ENCODE peak calls at places on chromosomes 2 and 18, in seven cellular contexts. One of them, this sample, is unnamed. For H3K4me1, the result is how much of the 10 kb centered on the place peaks cover.

GRCh38 chr2:23386422-23387220 is 1.6 kb downstream of the KLHL29 start:
- DNase-seq in hepatocyte: peak
- DNase-seq in CD8-positive, alpha-beta T cell: no peak
- DNase-seq in tibial artery: peak
- DNase-seq in A549: peak
- DNase-seq in right atrium auricular region: no peak
- DNase-seq in MM.1S: no peak
- DNase-seq in this sample: no peak

GRCh38 chr18:6488956-6489355 is 74.2 kb upstream of the L3MBTL4 start:
- DNase-seq in CD8-positive, alpha-beta T cell: no peak
- DNase-seq in right atrium auricular region: no peak
- DNase-seq in MM.1S: no peak
- DNase-seq in tibial artery: no peak
- DNase-seq in A549: no peak
- DNase-seq in hepatocyte: no peak
- DNase-seq in this sample: no peak

GRCh38 chr2:66665124-66665984 is 230.4 kb downstream of the MEIS1 start:
- DNase-seq in CD8-positive, alpha-beta T cell: no peak
- DNase-seq in MM.1S: no peak
- DNase-seq in tibial artery: no peak
- DNase-seq in hepatocyte: no peak
- DNase-seq in A549: no peak
- DNase-seq in right atrium auricular region: no peak
- DNase-seq in this sample: peak

GRCh38 chr18:9975658-9976057 is 61.8 kb downstream of the VAPA start:
- DNase-seq in MM.1S: no peak
- DNase-seq in A549: peak
- DNase-seq in hepatocyte: no peak
- DNase-seq in tibial artery: no peak
- DNase-seq in CD8-positive, alpha-beta T cell: no peak
- DNase-seq in right atrium auricular region: no peak
- DNase-seq in this sample: no peak

GRCh38 chr2:85355521-85355920 is 952 bp downstream of the ELMOD3 start:
- DNase-seq in hepatocyte: no peak
- DNase-seq in tibial artery: no peak
- DNase-seq in A549: no peak
- DNase-seq in MM.1S: no peak
- DNase-seq in right atrium auricular region: no peak
- DNase-seq in CD8-positive, alpha-beta T cell: no peak
- DNase-seq in this sample: no peak

GRCh38 chr18:80223581-80224148 is 23.6 kb downstream of the PARD6G start:
- DNase-seq in A549: no peak
- DNase-seq in hepatocyte: no peak
- DNase-seq in MM.1S: no peak
- DNase-seq in CD8-positive, alpha-beta T cell: no peak
- DNase-seq in right atrium auricular region: no peak
- DNase-seq in tibial artery: no peak
- DNase-seq in this sample: no peak

GRCh38 chr2:15677141-15677911 is 85.7 kb downstream of the DDX1 start:
- DNase-seq in hepatocyte: no peak
- DNase-seq in A549: no peak
- DNase-seq in MM.1S: no peak
- DNase-seq in CD8-positive, alpha-beta T cell: no peak
- DNase-seq in right atrium auricular region: no peak
- DNase-seq in tibial artery: no peak
- DNase-seq in this sample: no peak

GRCh38 chr2:172253190-172254052 is 150.7 kb upstream of the DLX2 start:
- DNase-seq in right atrium auricular region: no peak
- DNase-seq in hepatocyte: peak
- DNase-seq in MM.1S: no peak
- DNase-seq in tibial artery: peak
- DNase-seq in A549: peak
- DNase-seq in CD8-positive, alpha-beta T cell: peak
- DNase-seq in this sample: peak

GRCh38 chr2:181891258-181891965 is at the start of gene ITPRID2:
- DNase-seq in MM.1S: peak
- DNase-seq in CD8-positive, alpha-beta T cell: peak
- DNase-seq in A549: peak
- DNase-seq in right atrium auricular region: peak
- DNase-seq in hepatocyte: peak
- DNase-seq in tibial artery: peak
- DNase-seq in this sample: peak

GRCh38 chr2:39805936-39806608 is 27.0 kb upstream of the THUMPD2 start:
- DNase-seq in tibial artery: no peak
- DNase-seq in right atrium auricular region: no peak
- DNase-seq in hepatocyte: no peak
- DNase-seq in A549: no peak
- DNase-seq in CD8-positive, alpha-beta T cell: no peak
- DNase-seq in MM.1S: no peak
- DNase-seq in this sample: peak

GRCh38 chr18:31042391-31043181 is at the start of gene DSC3:
- DNase-seq in MM.1S: no peak
- DNase-seq in tibial artery: peak
- DNase-seq in hepatocyte: peak
- DNase-seq in A549: peak
- DNase-seq in right atrium auricular region: no peak
- DNase-seq in CD8-positive, alpha-beta T cell: no peak
- DNase-seq in this sample: peak

GRCh38 chr18:70333316-70333715 is 44.5 kb downstream of the SOCS6 start:
- DNase-seq in hepatocyte: no peak
- DNase-seq in CD8-positive, alpha-beta T cell: no peak
- DNase-seq in MM.1S: no peak
- DNase-seq in tibial artery: no peak
- DNase-seq in A549: no peak
- DNase-seq in right atrium auricular region: no peak
- DNase-seq in this sample: no peak

GRCh38 chr2:56314809-56315208 is 131.0 kb downstream of the CCDC85A start:
- DNase-seq in tibial artery: no peak
- DNase-seq in CD8-positive, alpha-beta T cell: no peak
- DNase-seq in MM.1S: no peak
- DNase-seq in A549: no peak
- DNase-seq in hepatocyte: no peak
- DNase-seq in right atrium auricular region: no peak
- DNase-seq in this sample: no peak

GRCh38 chr2:64737547-64737946 is 83.8 kb upstream of the SERTAD2 start:
- DNase-seq in hepatocyte: no peak
- DNase-seq in CD8-positive, alpha-beta T cell: no peak
- DNase-seq in MM.1S: no peak
- DNase-seq in right atrium auricular region: no peak
- DNase-seq in tibial artery: no peak
- DNase-seq in A549: no peak
- DNase-seq in this sample: no peak

GRCh38 chr2:210671065-210671464 is 114.7 kb downstream of the CPS1 start:
- DNase-seq in CD8-positive, alpha-beta T cell: no peak
- DNase-seq in A549: no peak
- DNase-seq in right atrium auricular region: no peak
- DNase-seq in MM.1S: no peak
- DNase-seq in tibial artery: no peak
- DNase-seq in hepatocyte: no peak
- DNase-seq in this sample: no peak

GRCh38 chr2:184047536-184047935 is 550.8 kb upstream of the ZNF804A start:
- DNase-seq in right atrium auricular region: no peak
- DNase-seq in tibial artery: no peak
- DNase-seq in A549: no peak
- DNase-seq in CD8-positive, alpha-beta T cell: no peak
- DNase-seq in hepatocyte: no peak
- DNase-seq in MM.1S: no peak
- DNase-seq in this sample: no peak

GRCh38 chr2:102509749-102510148 is 36.7 kb downstream of the SLC9A4 start:
- DNase-seq in hepatocyte: no peak
- DNase-seq in MM.1S: no peak
- DNase-seq in right atrium auricular region: no peak
- DNase-seq in CD8-positive, alpha-beta T cell: no peak
- DNase-seq in tibial artery: no peak
- DNase-seq in A549: no peak
- DNase-seq in this sample: peak

GRCh38 chr18:73719611-73720010 is 428.0 kb downstream of the FBXO15 start:
- DNase-seq in right atrium auricular region: no peak
- DNase-seq in MM.1S: no peak
- DNase-seq in tibial artery: no peak
- DNase-seq in A549: no peak
- DNase-seq in CD8-positive, alpha-beta T cell: no peak
- DNase-seq in hepatocyte: no peak
- DNase-seq in this sample: no peak

GRCh38 chr2:216689397-216689796 is 6.0 kb downstream of the IGFBP5 start:
- DNase-seq in A549: no peak
- DNase-seq in tibial artery: peak
- DNase-seq in hepatocyte: no peak
- DNase-seq in MM.1S: no peak
- DNase-seq in right atrium auricular region: no peak
- DNase-seq in CD8-positive, alpha-beta T cell: no peak
- DNase-seq in this sample: no peak

GRCh38 chr2:216687111-216687510 is 8.2 kb downstream of the IGFBP5 start:
- DNase-seq in hepatocyte: no peak
- DNase-seq in right atrium auricular region: no peak
- DNase-seq in A549: no peak
- DNase-seq in CD8-positive, alpha-beta T cell: no peak
- DNase-seq in tibial artery: peak
- DNase-seq in MM.1S: no peak
- DNase-seq in this sample: no peak

GRCh38 chr2:216685327-216685875 is 9.9 kb downstream of the IGFBP5 start:
- DNase-seq in right atrium auricular region: no peak
- DNase-seq in A549: no peak
- DNase-seq in CD8-positive, alpha-beta T cell: no peak
- DNase-seq in tibial artery: peak
- DNase-seq in MM.1S: no peak
- DNase-seq in hepatocyte: no peak
- DNase-seq in this sample: no peak

GRCh38 chr2:216688731-216689360 is 6.5 kb downstream of the IGFBP5 start:
- DNase-seq in tibial artery: peak
- DNase-seq in A549: no peak
- DNase-seq in MM.1S: no peak
- DNase-seq in CD8-positive, alpha-beta T cell: no peak
- DNase-seq in right atrium auricular region: no peak
- DNase-seq in hepatocyte: no peak
- DNase-seq in this sample: no peak

GRCh38 chr2:216687646-216688045 is 7.7 kb downstream of the IGFBP5 start:
- DNase-seq in right atrium auricular region: no peak
- DNase-seq in A549: peak
- DNase-seq in CD8-positive, alpha-beta T cell: no peak
- DNase-seq in tibial artery: peak
- DNase-seq in MM.1S: no peak
- DNase-seq in hepatocyte: no peak
- DNase-seq in this sample: no peak
- TF ChIP-seq CTCF in right atrium auricular region: no peak
- TF ChIP-seq CTCF in A549: peak
- TF ChIP-seq CTCF in CD8-positive, alpha-beta T cell: peak
- TF ChIP-seq CTCF in tibial artery: no peak
- TF ChIP-seq CTCF in MM.1S: peak
- TF ChIP-seq CTCF in hepatocyte: peak
- TF ChIP-seq CTCF in this sample: peak

GRCh38 chr2:239587836-239588235 is 187.0 kb upstream of the HDAC4 start:
- DNase-seq in hepatocyte: no peak
- DNase-seq in A549: no peak
- DNase-seq in tibial artery: no peak
- DNase-seq in right atrium auricular region: no peak
- DNase-seq in MM.1S: no peak
- DNase-seq in CD8-positive, alpha-beta T cell: no peak
- DNase-seq in this sample: no peak
- H3K4me1 ChIP-seq in hepatocyte: under half
- H3K4me1 ChIP-seq in A549: under half
- H3K4me1 ChIP-seq in tibial artery: under half
- H3K4me1 ChIP-seq in right atrium auricular region: under half
- H3K4me1 ChIP-seq in MM.1S: under half
- H3K4me1 ChIP-seq in CD8-positive, alpha-beta T cell: under half
- H3K4me1 ChIP-seq in this sample: under half

DNA sequence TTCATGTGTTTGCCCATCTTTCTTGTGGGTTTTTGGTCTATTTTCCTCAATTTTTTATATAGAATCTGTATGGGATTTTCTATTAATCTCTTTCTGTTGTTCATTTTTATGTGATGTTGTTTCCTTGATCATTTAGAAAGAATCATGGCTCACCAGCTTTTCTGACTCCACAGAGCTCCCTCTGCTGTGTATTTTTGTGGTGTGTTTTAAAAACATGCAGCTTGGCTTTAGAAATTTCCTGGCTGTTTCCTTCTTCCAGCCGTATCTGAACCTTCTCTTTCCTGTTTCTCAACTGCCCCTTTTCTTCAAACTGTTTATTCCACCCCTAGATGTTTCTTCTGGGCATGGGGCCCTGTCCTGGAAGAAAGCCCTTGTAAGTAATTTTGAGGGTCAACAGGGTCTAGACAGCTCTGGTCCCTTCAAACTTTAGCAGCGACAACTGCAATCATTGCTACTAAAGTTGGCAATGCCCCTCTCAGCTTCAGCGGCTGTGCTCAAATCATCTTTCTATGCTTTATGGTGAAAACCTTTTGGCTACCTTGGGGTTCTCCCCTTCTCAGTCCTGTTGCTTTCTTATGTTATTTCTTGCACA is 17.6 kb upstream of the COPS8 start:
- DNase-seq in CD8-positive, alpha-beta T cell: no peak
- DNase-seq in MM.1S: no peak
- DNase-seq in right atrium auricular region: no peak
- DNase-seq in tibial artery: no peak
- DNase-seq in A549: no peak
- DNase-seq in hepatocyte: no peak
- DNase-seq in this sample: no peak
- TF ChIP-seq CTCF in CD8-positive, alpha-beta T cell: no peak
- TF ChIP-seq CTCF in MM.1S: no peak
- TF ChIP-seq CTCF in right atrium auricular region: no peak
- TF ChIP-seq CTCF in tibial artery: no peak
- TF ChIP-seq CTCF in A549: no peak
- TF ChIP-seq CTCF in hepatocyte: peak
- TF ChIP-seq CTCF in this sample: peak

GRCh38 chr2:112711356-112711755 is 9.5 kb upstream of the NT5DC4 start:
- DNase-seq in hepatocyte: no peak
- DNase-seq in A549: no peak
- DNase-seq in right atrium auricular region: peak
- DNase-seq in tibial artery: no peak
- DNase-seq in MM.1S: no peak
- DNase-seq in CD8-positive, alpha-beta T cell: no peak
- DNase-seq in this sample: no peak

GRCh38 chr2:112710956-112711355 is 9.9 kb upstream of the NT5DC4 start:
- DNase-seq in hepatocyte: no peak
- DNase-seq in MM.1S: no peak
- DNase-seq in CD8-positive, alpha-beta T cell: no peak
- DNase-seq in right atrium auricular region: peak
- DNase-seq in A549: no peak
- DNase-seq in tibial artery: no peak
- DNase-seq in this sample: no peak

GRCh38 chr2:112712465-112712864 is 8.4 kb upstream of the NT5DC4 start:
- DNase-seq in right atrium auricular region: peak
- DNase-seq in A549: no peak
- DNase-seq in CD8-positive, alpha-beta T cell: no peak
- DNase-seq in tibial artery: no peak
- DNase-seq in hepatocyte: no peak
- DNase-seq in MM.1S: no peak
- DNase-seq in this sample: no peak

GRCh38 chr2:112708968-112709367 is 11.9 kb upstream of the NT5DC4 start:
- DNase-seq in hepatocyte: no peak
- DNase-seq in MM.1S: no peak
- DNase-seq in tibial artery: no peak
- DNase-seq in CD8-positive, alpha-beta T cell: no peak
- DNase-seq in right atrium auricular region: no peak
- DNase-seq in A549: no peak
- DNase-seq in this sample: no peak

DNA sequence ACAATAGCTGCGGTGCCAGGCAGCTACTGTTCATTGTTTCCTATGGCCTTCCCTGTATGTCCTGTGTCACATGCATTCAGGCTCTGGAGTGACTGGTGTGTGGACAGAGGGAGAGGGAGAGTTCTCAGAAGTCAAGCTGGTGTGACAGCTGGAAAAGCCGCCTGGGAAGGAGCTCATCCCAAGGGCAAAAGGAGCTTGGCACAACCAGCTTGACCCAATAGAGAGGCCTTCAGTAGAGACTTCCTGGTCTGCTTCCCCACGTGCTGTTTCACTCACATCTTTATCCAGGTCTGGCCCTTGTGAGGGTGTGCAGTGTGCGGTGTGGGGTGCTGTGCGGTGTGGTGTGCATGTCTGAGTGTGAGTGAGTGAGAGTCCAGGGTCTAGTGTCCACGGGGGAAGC is 11.1 kb upstream of the NT5DC4 start:
- DNase-seq in hepatocyte: no peak
- DNase-seq in MM.1S: no peak
- DNase-seq in tibial artery: no peak
- DNase-seq in right atrium auricular region: peak
- DNase-seq in A549: no peak
- DNase-seq in CD8-positive, alpha-beta T cell: no peak
- DNase-seq in this sample: no peak
- H3K4me1 ChIP-seq in hepatocyte: under half
- H3K4me1 ChIP-seq in MM.1S: under half
- H3K4me1 ChIP-seq in tibial artery: under half
- H3K4me1 ChIP-seq in right atrium auricular region: under half
- H3K4me1 ChIP-seq in A549: under half
- H3K4me1 ChIP-seq in CD8-positive, alpha-beta T cell: under half
- H3K4me1 ChIP-seq in this sample: under half